ENCODE peak calls at places on chromosomes 3 and 15, in five cellular contexts. P, I, G, H and B are unnamed samples.

GRCh38 chr15:70752142-70752754 is 11.1 kb downstream of the UACA start:
- DNase-seq in G (no peak), I (no peak), H (no peak), P (no peak), B (no peak)

GRCh38 chr3:25849641-25850040 is 59.8 kb downstream of the OXSM start:
- DNase-seq in I (no peak), H (no peak), G (no peak), P (no peak), B (no peak)

GRCh38 chr15:66115568-66116206 is 137.9 kb downstream of the MEGF11 start:
- DNase-seq in I (no peak), P (peak), H (no peak), G (no peak), B (no peak)

GRCh38 chr3:133490468-133491351 is 82.8 kb upstream of the CDV3 start:
- DNase-seq in I (no peak), H (no peak), G (no peak), P (peak), B (no peak)

GRCh38 chr15:75662823-75663519 is 15.3 kb downstream of the SNX33 start:
- DNase-seq in I (no peak), H (no peak), G (no peak), P (no peak), B (no peak)

GRCh38 chr3:184016820-184017671 is 638 bp downstream of the ABCC5 start:
- DNase-seq in G (peak), P (peak), I (peak), H (peak), B (peak)

GRCh38 chr3:63855333-63855940 is 8.2 kb downstream of the THOC7 start:
- DNase-seq in I (no peak), H (no peak), P (no peak), G (no peak), B (no peak)

GRCh38 chr3:42220436-42220835 is 45.5 kb downstream of the CCK start:
- DNase-seq in G (no peak), P (no peak), H (no peak), I (no peak), B (no peak)

GRCh38 chr15:91942676-91943417 is 89.3 kb downstream of the SLCO3A1 start:
- DNase-seq in P (peak), G (peak), I (peak), H (peak), B (peak)

GRCh38 chr15:101477851-101478353 is 11.6 kb downstream of the PCSK6 start:
- DNase-seq in P (no peak), G (no peak), I (no peak), H (no peak), B (no peak)

GRCh38 chr3:46092704-46093085 is 65.4 kb upstream of the XCR1 start:
- DNase-seq in G (no peak), P (no peak), H (no peak), I (no peak), B (no peak)

GRCh38 chr15:60397772-60398445 is at the start of gene ANXA2:
- DNase-seq in I (peak), P (peak), G (peak), H (peak), B (no peak)

GRCh38 chr15:99385865-99386264 is 134.6 kb downstream of the LRRC28 start:
- DNase-seq in I (peak), P (no peak), H (no peak), G (no peak), B (no peak)

GRCh38 chr3:129325383-129325782 is 46.7 kb downstream of the HMCES start:
- DNase-seq in G (no peak), I (no peak), H (no peak), P (no peak), B (no peak)

GRCh38 chr3:146682176-146682575 is 77.0 kb upstream of the PLSCR5 start:
- DNase-seq in G (no peak), I (peak), P (no peak), H (peak), B (peak)

GRCh38 chr15:41241251-41241964 is 10.3 kb downstream of the CHP1 start:
- DNase-seq in H (peak), P (no peak), G (no peak), I (no peak), B (no peak)

GRCh38 chr3:31958721-31959152 is 22.3 kb downstream of the OSBPL10 start:
- DNase-seq in P (no peak), H (no peak), I (no peak), G (no peak), B (no peak)

GRCh38 chr15:44812029-44812517 is 75.7 kb downstream of the TRIM69 start:
- DNase-seq in I (no peak), G (no peak), P (no peak), H (peak), B (peak)

GRCh38 chr3:190424478-190425439 is 24.9 kb downstream of the TMEM207 start:
- DNase-seq in P (peak), H (peak), I (peak), G (peak), B (peak)